ENCODE peak calls at places on chromosomes 2 and 18, in seven cellular contexts. One of them, this sample, is unnamed.

GRCh38 chr2:55213822-55214221 is 18.3 kb downstream of the CLHC1 start:
- DNase-seq in pancreas: no peak
- DNase-seq in right lobe of liver: no peak
- DNase-seq in cardiac muscle cell: no peak
- DNase-seq in heart right ventricle: no peak
- DNase-seq in Peyer's patch: no peak
- DNase-seq in upper lobe of right lung: no peak
- DNase-seq in this sample: no peak

GRCh38 chr2:232668805-232669444 is 28.2 kb upstream of the GIGYF2 start:
- DNase-seq in pancreas: no peak
- DNase-seq in right lobe of liver: no peak
- DNase-seq in cardiac muscle cell: peak; percentile 55
- DNase-seq in heart right ventricle: no peak
- DNase-seq in Peyer's patch: no peak
- DNase-seq in upper lobe of right lung: no peak
- DNase-seq in this sample: no peak

GRCh38 chr2:240983361-240983995 is 14.9 kb upstream of the SNED1 start:
- DNase-seq in pancreas: no peak
- DNase-seq in right lobe of liver: peak; percentile 67
- DNase-seq in cardiac muscle cell: peak; percentile 79
- DNase-seq in heart right ventricle: peak; percentile 37
- DNase-seq in Peyer's patch: peak; percentile 50
- DNase-seq in upper lobe of right lung: peak; percentile 81
- DNase-seq in this sample: no peak

GRCh38 chr18:9614401-9615279 is at the start of gene PPP4R1:
- DNase-seq in pancreas: peak; percentile 82
- DNase-seq in right lobe of liver: peak; percentile 86
- DNase-seq in cardiac muscle cell: peak; percentile 89
- DNase-seq in heart right ventricle: peak; percentile 83
- DNase-seq in Peyer's patch: peak; percentile 85
- DNase-seq in upper lobe of right lung: peak; percentile 92
- DNase-seq in this sample: peak; percentile 78

GRCh38 chr2:190862067-190862466 is 18.6 kb upstream of the GLS start:
- DNase-seq in pancreas: no peak
- DNase-seq in right lobe of liver: no peak
- DNase-seq in cardiac muscle cell: no peak
- DNase-seq in heart right ventricle: no peak
- DNase-seq in Peyer's patch: no peak
- DNase-seq in upper lobe of right lung: no peak
- DNase-seq in this sample: no peak

GRCh38 chr2:217553689-217554088 is 449.1 kb downstream of the TNS1 start:
- DNase-seq in pancreas: no peak
- DNase-seq in right lobe of liver: no peak
- DNase-seq in cardiac muscle cell: no peak
- DNase-seq in heart right ventricle: no peak
- DNase-seq in Peyer's patch: no peak
- DNase-seq in upper lobe of right lung: no peak
- DNase-seq in this sample: no peak

GRCh38 chr2:129748653-129749052 is 230.8 kb upstream of the RAB6C start:
- DNase-seq in pancreas: no peak
- DNase-seq in right lobe of liver: no peak
- DNase-seq in cardiac muscle cell: peak; percentile 49
- DNase-seq in heart right ventricle: no peak
- DNase-seq in Peyer's patch: no peak
- DNase-seq in upper lobe of right lung: no peak
- DNase-seq in this sample: no peak

GRCh38 chr2:33168973-33169372 is 222.2 kb downstream of the LTBP1 start:
- DNase-seq in pancreas: no peak
- DNase-seq in right lobe of liver: no peak
- DNase-seq in cardiac muscle cell: no peak
- DNase-seq in heart right ventricle: no peak
- DNase-seq in Peyer's patch: no peak
- DNase-seq in upper lobe of right lung: no peak
- DNase-seq in this sample: no peak

GRCh38 chr2:52939250-52939649 is 828.4 kb upstream of the CHAC2 start:
- DNase-seq in pancreas: no peak
- DNase-seq in right lobe of liver: no peak
- DNase-seq in cardiac muscle cell: no peak
- DNase-seq in heart right ventricle: no peak
- DNase-seq in Peyer's patch: no peak
- DNase-seq in upper lobe of right lung: no peak
- DNase-seq in this sample: no peak

GRCh38 chr18:25233582-25234362 is 118.2 kb downstream of the ZNF521 start:
- DNase-seq in pancreas: no peak
- DNase-seq in right lobe of liver: no peak
- DNase-seq in cardiac muscle cell: no peak
- DNase-seq in heart right ventricle: no peak
- DNase-seq in Peyer's patch: no peak
- DNase-seq in upper lobe of right lung: no peak
- DNase-seq in this sample: no peak

GRCh38 chr2:118279005-118279404 is 190.7 kb downstream of the INSIG2 start:
- DNase-seq in pancreas: no peak
- DNase-seq in right lobe of liver: no peak
- DNase-seq in cardiac muscle cell: no peak
- DNase-seq in heart right ventricle: no peak
- DNase-seq in Peyer's patch: no peak
- DNase-seq in upper lobe of right lung: no peak
- DNase-seq in this sample: no peak

GRCh38 chr2:235605306-235605998 is 111.6 kb downstream of the AGAP1 start:
- DNase-seq in pancreas: no peak
- DNase-seq in right lobe of liver: no peak
- DNase-seq in cardiac muscle cell: peak; percentile 54
- DNase-seq in heart right ventricle: peak; percentile 76
- DNase-seq in Peyer's patch: no peak
- DNase-seq in upper lobe of right lung: no peak
- DNase-seq in this sample: peak; percentile 96

GRCh38 chr18:50113726-50114125 is 81.2 kb downstream of the MYO5B start:
- DNase-seq in pancreas: no peak
- DNase-seq in right lobe of liver: no peak
- DNase-seq in cardiac muscle cell: no peak
- DNase-seq in heart right ventricle: no peak
- DNase-seq in Peyer's patch: no peak
- DNase-seq in upper lobe of right lung: no peak
- DNase-seq in this sample: no peak

GRCh38 chr2:85768713-85769112 is 14.9 kb downstream of the ATOH8 start:
- DNase-seq in pancreas: no peak
- DNase-seq in right lobe of liver: peak; percentile 68
- DNase-seq in cardiac muscle cell: peak; percentile 75
- DNase-seq in heart right ventricle: peak; percentile 81
- DNase-seq in Peyer's patch: no peak
- DNase-seq in upper lobe of right lung: no peak
- DNase-seq in this sample: peak; percentile 79

DNA sequence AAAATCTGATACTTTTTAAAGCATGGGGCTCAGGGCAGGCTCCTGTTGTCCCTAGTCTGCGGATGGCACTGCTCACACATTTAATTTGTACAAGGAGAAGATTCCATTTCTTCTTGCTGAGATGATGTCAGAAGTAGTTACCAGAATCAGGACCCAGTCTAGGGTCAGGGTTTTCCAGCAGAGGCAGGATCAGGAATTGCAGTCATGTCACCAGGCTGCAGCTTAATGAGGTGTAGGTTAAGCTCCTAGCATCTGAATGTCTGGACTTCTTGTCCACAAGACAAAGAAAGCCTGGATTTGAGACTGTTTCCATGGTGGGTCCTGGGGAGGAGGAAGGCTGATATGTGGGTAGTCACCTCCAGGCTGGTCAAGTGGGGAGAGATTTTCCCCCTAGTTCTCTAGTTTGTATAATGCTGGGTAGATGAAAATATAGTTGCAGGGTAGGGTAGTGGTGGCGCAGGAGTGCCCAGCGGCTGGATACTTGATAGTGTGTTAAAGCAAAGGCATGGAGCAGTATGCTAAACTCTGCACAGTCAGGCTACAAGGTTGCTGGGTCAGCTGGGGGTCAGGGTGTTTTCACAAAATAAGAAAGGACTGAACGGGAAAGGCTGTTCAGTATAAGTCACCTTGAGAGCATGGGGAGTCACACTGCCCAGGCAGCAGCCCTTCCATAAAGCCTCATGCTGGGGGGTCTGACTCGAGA is 148.4 kb downstream of the PRKCE start:
- DNase-seq in pancreas: no peak
- DNase-seq in right lobe of liver: no peak
- DNase-seq in cardiac muscle cell: no peak
- DNase-seq in heart right ventricle: no peak
- DNase-seq in Peyer's patch: no peak
- DNase-seq in upper lobe of right lung: no peak
- DNase-seq in this sample: no peak
- H3K27ac ChIP-seq in pancreas: no peak overlapping the region
- H3K27ac ChIP-seq in right lobe of liver: no peak overlapping the region
- H3K27ac ChIP-seq in cardiac muscle cell: no peak overlapping the region
- H3K27ac ChIP-seq in heart right ventricle: no peak overlapping the region
- H3K27ac ChIP-seq in Peyer's patch: no peak overlapping the region
- H3K27ac ChIP-seq in upper lobe of right lung: no peak overlapping the region
- H3K27ac ChIP-seq in this sample: no peak overlapping the region

DNA sequence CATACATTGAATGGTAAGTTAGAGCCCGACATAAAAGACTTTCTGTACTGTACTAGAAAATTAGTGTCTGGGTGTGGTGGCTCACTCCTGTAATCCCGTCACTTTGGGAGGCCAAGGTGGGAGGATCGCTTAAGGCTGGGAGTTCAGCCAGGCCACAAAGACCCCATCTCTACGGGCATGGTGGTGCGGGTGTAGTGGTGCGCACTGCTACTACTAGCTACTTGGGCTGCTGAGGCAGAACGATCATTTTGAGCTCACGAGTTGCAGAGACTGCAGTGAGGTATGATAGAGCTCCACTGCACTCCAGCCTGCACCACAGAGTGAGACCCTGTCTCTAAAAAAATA is 2.3 kb downstream of the MARCHF7 start:
- DNase-seq in pancreas: no peak
- DNase-seq in right lobe of liver: no peak
- DNase-seq in cardiac muscle cell: no peak
- DNase-seq in heart right ventricle: no peak
- DNase-seq in Peyer's patch: no peak
- DNase-seq in upper lobe of right lung: no peak
- DNase-seq in this sample: no peak
- H3K36me3 ChIP-seq in pancreas: no peaks in the 10 kb centered on the region
- H3K36me3 ChIP-seq in right lobe of liver: peaks cover 2% of the 10 kb centered on the region
- H3K36me3 ChIP-seq in cardiac muscle cell: peaks cover 4% of the 10 kb centered on the region
- H3K36me3 ChIP-seq in heart right ventricle: no peaks in the 10 kb centered on the region
- H3K36me3 ChIP-seq in Peyer's patch: no peaks in the 10 kb centered on the region
- H3K36me3 ChIP-seq in upper lobe of right lung: peaks cover 35% of the 10 kb centered on the region
- H3K36me3 ChIP-seq in this sample: peaks cover 25% of the 10 kb centered on the region

GRCh38 chr2:216498418-216499413 is at the start of gene RPL37A:
- DNase-seq in pancreas: peak; percentile 93
- DNase-seq in right lobe of liver: peak; percentile 95
- DNase-seq in cardiac muscle cell: peak; percentile 96
- DNase-seq in heart right ventricle: peak; percentile 93
- DNase-seq in Peyer's patch: peak; percentile 92
- DNase-seq in upper lobe of right lung: peak; percentile 96
- DNase-seq in this sample: peak; percentile 92

GRCh38 chr2:216495656-216496055 is 3.0 kb upstream of the RPL37A start:
- DNase-seq in pancreas: no peak
- DNase-seq in right lobe of liver: no peak
- DNase-seq in cardiac muscle cell: no peak
- DNase-seq in heart right ventricle: no peak
- DNase-seq in Peyer's patch: no peak
- DNase-seq in upper lobe of right lung: no peak
- DNase-seq in this sample: no peak

GRCh38 chr2:216499641-216500218 is 1.1 kb downstream of the RPL37A start:
- DNase-seq in pancreas: no peak
- DNase-seq in right lobe of liver: no peak
- DNase-seq in cardiac muscle cell: no peak
- DNase-seq in heart right ventricle: no peak
- DNase-seq in Peyer's patch: no peak
- DNase-seq in upper lobe of right lung: no peak
- DNase-seq in this sample: no peak

GRCh38 chr2:216497808-216498366 is 757 bp upstream of the RPL37A start:
- DNase-seq in pancreas: no peak
- DNase-seq in right lobe of liver: no peak
- DNase-seq in cardiac muscle cell: no peak
- DNase-seq in heart right ventricle: no peak
- DNase-seq in Peyer's patch: no peak
- DNase-seq in upper lobe of right lung: no peak
- DNase-seq in this sample: no peak

DNA sequence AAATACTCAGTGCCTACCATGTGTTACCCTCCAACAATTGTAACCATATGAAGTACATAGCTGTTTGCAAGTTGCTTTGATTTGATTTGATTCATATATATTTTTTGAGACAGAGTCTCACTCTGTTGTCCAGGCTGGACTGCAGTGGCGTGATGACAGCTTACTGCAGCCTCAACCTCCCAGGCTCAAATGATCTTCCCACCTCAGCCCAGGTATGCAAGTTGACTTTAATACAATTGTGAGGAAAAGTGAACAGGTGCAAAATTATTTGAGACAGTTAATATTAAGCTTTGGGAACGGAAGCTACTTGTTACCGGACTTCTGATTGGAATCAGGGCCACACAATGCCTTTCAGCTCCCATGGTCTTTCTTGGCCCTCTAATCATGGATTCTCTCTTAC is 1.3 kb upstream of the RPL37A start:
- DNase-seq in pancreas: no peak
- DNase-seq in right lobe of liver: no peak
- DNase-seq in cardiac muscle cell: no peak
- DNase-seq in heart right ventricle: no peak
- DNase-seq in Peyer's patch: no peak
- DNase-seq in upper lobe of right lung: no peak
- DNase-seq in this sample: no peak
- H3K4me1 ChIP-seq in pancreas: peaks cover 31% of the 10 kb centered on the region
- H3K4me1 ChIP-seq in right lobe of liver: peaks cover 16% of the 10 kb centered on the region
- H3K4me1 ChIP-seq in cardiac muscle cell: peaks cover 17% of the 10 kb centered on the region
- H3K4me1 ChIP-seq in heart right ventricle: peaks cover 26% of the 10 kb centered on the region
- H3K4me1 ChIP-seq in Peyer's patch: no peaks in the 10 kb centered on the region
- H3K4me1 ChIP-seq in upper lobe of right lung: peaks cover 15% of the 10 kb centered on the region
- H3K4me1 ChIP-seq in this sample: no peaks in the 10 kb centered on the region

GRCh38 chr18:23194969-23195957 is 60.0 kb downstream of the CABLES1 start:
- DNase-seq in pancreas: no peak
- DNase-seq in right lobe of liver: no peak
- DNase-seq in cardiac muscle cell: no peak
- DNase-seq in heart right ventricle: no peak
- DNase-seq in Peyer's patch: no peak
- DNase-seq in upper lobe of right lung: no peak
- DNase-seq in this sample: no peak

GRCh38 chr18:23191232-23191631 is 55.9 kb downstream of the CABLES1 start:
- DNase-seq in pancreas: no peak
- DNase-seq in right lobe of liver: no peak
- DNase-seq in cardiac muscle cell: no peak
- DNase-seq in heart right ventricle: no peak
- DNase-seq in Peyer's patch: no peak
- DNase-seq in upper lobe of right lung: no peak
- DNase-seq in this sample: no peak

GRCh38 chr18:23191952-23192662 is 56.8 kb downstream of the CABLES1 start:
- DNase-seq in pancreas: peak; percentile 35
- DNase-seq in right lobe of liver: peak; percentile 74
- DNase-seq in cardiac muscle cell: no peak
- DNase-seq in heart right ventricle: peak; percentile 69
- DNase-seq in Peyer's patch: no peak
- DNase-seq in upper lobe of right lung: no peak
- DNase-seq in this sample: no peak

GRCh38 chr18:23194150-23194968 is 59.1 kb downstream of the CABLES1 start:
- DNase-seq in pancreas: no peak
- DNase-seq in right lobe of liver: peak; percentile 74
- DNase-seq in cardiac muscle cell: no peak
- DNase-seq in heart right ventricle: no peak
- DNase-seq in Peyer's patch: no peak
- DNase-seq in upper lobe of right lung: no peak
- DNase-seq in this sample: no peak

DNA sequence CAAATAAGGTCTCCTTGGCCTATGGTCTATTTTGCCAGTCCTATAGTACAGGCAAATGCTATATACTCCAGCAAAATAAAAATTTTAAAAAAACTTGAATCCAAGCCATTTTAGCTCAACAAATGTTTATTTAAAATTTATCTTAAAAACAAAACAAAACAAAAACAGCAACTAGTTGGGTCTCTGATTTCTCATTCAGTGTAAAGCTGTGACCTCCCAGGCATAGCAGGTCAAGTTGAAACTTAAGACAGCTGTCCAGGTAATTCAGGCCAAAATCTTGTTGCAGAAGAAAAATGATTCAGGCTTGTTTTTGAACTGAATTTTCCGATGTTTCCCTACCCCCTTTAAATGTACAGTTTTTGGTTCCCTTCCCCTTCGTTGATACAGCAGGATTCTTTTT is 58.4 kb downstream of the CABLES1 start:
- DNase-seq in pancreas: no peak
- DNase-seq in right lobe of liver: no peak
- DNase-seq in cardiac muscle cell: no peak
- DNase-seq in heart right ventricle: no peak
- DNase-seq in Peyer's patch: no peak
- DNase-seq in upper lobe of right lung: no peak
- DNase-seq in this sample: no peak
- H3K27ac ChIP-seq in pancreas: no peak overlapping the region
- H3K27ac ChIP-seq in right lobe of liver: peak overlapping the region; percentile 74
- H3K27ac ChIP-seq in cardiac muscle cell: no peak overlapping the region
- H3K27ac ChIP-seq in heart right ventricle: no peak overlapping the region
- H3K27ac ChIP-seq in Peyer's patch: no peak overlapping the region
- H3K27ac ChIP-seq in upper lobe of right lung: no peak overlapping the region
- H3K27ac ChIP-seq in this sample: no peak overlapping the region

This sample was measured in right atrium auricular region.